ENCODE peak calls at places on chromosomes 5 and 9, in seven cellular contexts. N, G, S, O, M, I and H are unnamed samples.

GRCh38 chr9:99859395-99859980 is 37.8 kb downstream of the NR4A3 start:
- DNase-seq in N (no peak), G (no peak), S (peak), O (no peak), M (no peak), I (no peak), H (no peak)

GRCh38 chr9:112891521-112891920 is 845 bp upstream of the SLC46A2 start:
- DNase-seq in N (no peak), G (no peak), S (no peak), O (no peak), M (no peak), I (no peak), H (no peak)

GRCh38 chr5:11319851-11320580 is 559.0 kb upstream of the DAP start:
- DNase-seq in N (no peak), G (peak), S (no peak), O (no peak), M (no peak), I (peak), H (no peak)

GRCh38 chr9:15276328-15276969 is 30.6 kb downstream of the TTC39B start:
- DNase-seq in N (no peak), G (no peak), S (no peak), O (no peak), M (no peak), I (no peak), H (no peak)

GRCh38 chr5:157230610-157231009 is 35.3 kb upstream of the CYFIP2 start:
- DNase-seq in N (no peak), G (no peak), S (no peak), O (no peak), M (no peak), I (no peak), H (no peak)

GRCh38 chr9:107548298-107549142 is 59.0 kb upstream of the KLF4 start:
- DNase-seq in N (peak), G (peak), S (no peak), O (peak), M (peak), I (peak), H (no peak)

GRCh38 chr5:96331210-96331609 is 101.8 kb downstream of the PCSK1 start:
- DNase-seq in N (no peak), G (peak), S (no peak), O (peak), M (no peak), I (no peak), H (no peak)

GRCh38 chr5:56632199-56632598 is 183.2 kb upstream of the MAP3K1 start:
- DNase-seq in N (no peak), G (no peak), S (no peak), O (no peak), M (no peak), I (no peak), H (no peak)

GRCh38 chr9:94656190-94656589 is 16.9 kb upstream of the FBP1 start:
- DNase-seq in N (no peak), G (peak), S (no peak), O (no peak), M (no peak), I (no peak), H (peak)

GRCh38 chr5:79535477-79536192 is 21.7 kb upstream of the HOMER1 start:
- DNase-seq in N (no peak), G (peak), S (no peak), O (no peak), M (no peak), I (no peak), H (no peak)

GRCh38 chr9:113542016-113542415 is 78.5 kb downstream of the RGS3 start:
- DNase-seq in N (peak), G (no peak), S (no peak), O (no peak), M (no peak), I (no peak), H (no peak)

GRCh38 chr9:110320651-110321050 is 17.0 kb downstream of the TXNDC8 start:
- DNase-seq in N (no peak), G (peak), S (no peak), O (no peak), M (no peak), I (no peak), H (no peak)

GRCh38 chr5:43701227-43701626 is 98.2 kb downstream of the NNT start:
- DNase-seq in N (no peak), G (no peak), S (no peak), O (no peak), M (no peak), I (no peak), H (no peak)

GRCh38 chr9:120702075-120702474 is 12.2 kb downstream of the MEGF9 start:
- DNase-seq in N (no peak), G (no peak), S (no peak), O (no peak), M (no peak), I (no peak), H (no peak)

GRCh38 chr5:42514759-42515158 is 91.5 kb downstream of the GHR start:
- DNase-seq in N (no peak), G (no peak), S (no peak), O (no peak), M (no peak), I (no peak), H (no peak)

GRCh38 chr9:135509458-135509857 is 9.0 kb downstream of the MRPS2 start:
- DNase-seq in N (no peak), G (no peak), S (no peak), O (no peak), M (no peak), I (no peak), H (no peak)

GRCh38 chr5:142014911-142015584 is 2.2 kb upstream of the GNPDA1 start:
- DNase-seq in N (no peak), G (peak), S (no peak), O (peak), M (no peak), I (peak), H (no peak)

GRCh38 chr9:105138306-105138801 is 106.1 kb upstream of the SLC44A1 start:
- DNase-seq in N (no peak), G (peak), S (no peak), O (peak), M (peak), I (no peak), H (no peak)

GRCh38 chr5:157761690-157762611 is 18.4 kb downstream of the LSM11 start:
- DNase-seq in N (no peak), G (peak), S (no peak), O (peak), M (no peak), I (peak), H (no peak)

GRCh38 chr5:318341-318897 is 3.1 kb upstream of the AHRR start:
- DNase-seq in N (no peak), G (peak), S (no peak), O (peak), M (no peak), I (no peak), H (no peak)

GRCh38 chr5:180640301-180640764 is 9.1 kb downstream of the FLT4 start:
- DNase-seq in N (no peak), G (no peak), S (no peak), O (no peak), M (no peak), I (no peak), H (no peak)

GRCh38 chr9:86721843-86722705 is 225.2 kb downstream of the GAS1 start:
- DNase-seq in N (peak), G (peak), S (no peak), O (peak), M (peak), I (peak), H (no peak)

GRCh38 chr9:77433675-77434445 is 214.3 kb downstream of the GNA14 start:
- DNase-seq in N (no peak), G (peak), S (peak), O (peak), M (peak), I (peak), H (no peak)

GRCh38 chr9:89564257-89564878 is 40.4 kb upstream of the GADD45G start:
- DNase-seq in N (no peak), G (no peak), S (no peak), O (no peak), M (no peak), I (peak), H (no peak)

GRCh38 chr5:173392172-173392571 is 64.0 kb upstream of the STC2 start:
- DNase-seq in N (no peak), G (no peak), S (no peak), O (no peak), M (no peak), I (no peak), H (no peak)

GRCh38 chr9:5402217-5402616 is 35.5 kb downstream of the PLGRKT start:
- DNase-seq in N (no peak), G (no peak), S (no peak), O (no peak), M (no peak), I (no peak), H (no peak)

GRCh38 chr9:135813671-135814290 is 93.6 kb downstream of the CAMSAP1 start:
- DNase-seq in N (peak), G (no peak), S (no peak), O (no peak), M (no peak), I (no peak), H (no peak)

GRCh38 chr5:67089200-67089725 is 107.3 kb downstream of the CD180 start:
- DNase-seq in N (no peak), G (peak), S (no peak), O (peak), M (no peak), I (no peak), H (no peak)

GRCh38 chr9:96031366-96031824 is 155.9 kb downstream of the ERCC6L2 start:
- DNase-seq in N (peak), G (peak), S (no peak), O (no peak), M (no peak), I (no peak), H (no peak)

GRCh38 chr5:125868035-125868434 is 555.2 kb upstream of the GRAMD2B start:
- DNase-seq in N (no peak), G (no peak), S (no peak), O (peak), M (no peak), I (no peak), H (no peak)

GRCh38 chr5:103174147-103174546 is 54.0 kb downstream of the PPIP5K2 start:
- DNase-seq in N (no peak), G (peak), S (no peak), O (no peak), M (no peak), I (no peak), H (no peak)

GRCh38 chr5:111757582-111758283 is 739 bp upstream of the NREP start:
- DNase-seq in N (peak), G (peak), S (peak), O (peak), M (peak), I (peak), H (peak)

GRCh38 chr5:1311443-1312055 is 16.7 kb upstream of the TERT start:
- DNase-seq in N (peak), G (no peak), S (no peak), O (no peak), M (no peak), I (no peak), H (peak)

GRCh38 chr5:142900926-142901325 is 130.7 kb downstream of the ARHGAP26 start:
- DNase-seq in N (no peak), G (peak), S (no peak), O (peak), M (no peak), I (peak), H (no peak)

GRCh38 chr5:88407341-88407740 is 138.7 kb upstream of the TMEM161B start:
- DNase-seq in N (no peak), G (no peak), S (no peak), O (no peak), M (no peak), I (no peak), H (no peak)

GRCh38 chr9:124522121-124523098 is 15.2 kb upstream of the NR5A1 start:
- DNase-seq in N (no peak), G (no peak), S (no peak), O (no peak), M (no peak), I (no peak), H (no peak)

GRCh38 chr9:136546697-136547481 is 1.0 kb upstream of the NOTCH1 start:
- DNase-seq in N (peak), G (peak), S (no peak), O (no peak), M (peak), I (peak), H (peak)

GRCh38 chr5:134119720-134120119 is 5.2 kb downstream of the TCF7 start:
- DNase-seq in N (no peak), G (no peak), S (no peak), O (no peak), M (no peak), I (no peak), H (no peak)

DNA sequence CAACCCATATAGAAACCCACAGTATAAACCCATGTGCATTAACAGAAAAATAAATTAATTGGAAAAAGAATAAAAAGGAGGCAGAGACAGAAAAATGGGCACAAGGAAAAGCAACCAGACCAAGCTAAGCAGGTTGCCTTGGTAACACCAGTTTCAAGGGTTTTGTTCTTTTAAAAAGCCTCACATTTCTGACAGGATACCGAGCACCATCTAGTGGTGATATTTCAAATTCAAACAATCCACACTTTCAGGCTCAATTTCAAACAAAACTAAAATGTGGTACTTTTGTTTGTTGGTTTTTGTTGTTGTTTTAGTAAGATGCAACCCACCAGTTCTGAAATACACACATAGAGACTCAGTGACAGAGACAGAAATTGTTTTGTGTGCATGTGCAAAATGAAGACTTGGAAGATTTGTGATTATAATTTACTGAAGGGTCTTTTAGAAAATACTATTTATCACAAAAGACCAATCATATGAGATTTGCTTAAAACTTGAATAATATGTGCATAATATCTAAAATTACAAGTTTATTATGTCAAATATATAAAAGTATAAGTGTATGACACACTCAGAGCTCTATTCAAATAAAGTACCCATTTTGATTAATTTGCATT is 318.2 kb downstream of the SLCO4C1 start:
- DNase-seq in N (no peak), G (peak), S (no peak), O (peak), M (no peak), I (peak), H (no peak)
- TF ChIP-seq CTCF in N (peak), G (peak), S (peak), O (peak), M (no peak), I (peak), H (no peak)

GRCh38 chr5:169650701-169651331 is 13.7 kb downstream of the DOCK2 start:
- DNase-seq in N (no peak), G (peak), S (no peak), O (peak), M (no peak), I (no peak), H (no peak)

GRCh38 chr5:169651526-169651925 is 14.5 kb downstream of the DOCK2 start:
- DNase-seq in N (no peak), G (no peak), S (no peak), O (no peak), M (no peak), I (no peak), H (no peak)

GRCh38 chr5:169655353-169655752 is 18.3 kb downstream of the DOCK2 start:
- DNase-seq in N (no peak), G (no peak), S (no peak), O (no peak), M (no peak), I (no peak), H (no peak)

GRCh38 chr5:169649486-169649885 is 12.4 kb downstream of the DOCK2 start:
- DNase-seq in N (no peak), G (no peak), S (no peak), O (no peak), M (no peak), I (no peak), H (no peak)

GRCh38 chr5:169652057-169652456 is 15.0 kb downstream of the DOCK2 start:
- DNase-seq in N (no peak), G (no peak), S (no peak), O (no peak), M (no peak), I (no peak), H (no peak)
- TF ChIP-seq CTCF in N (no peak), G (no peak), S (no peak), O (no peak), M (no peak), I (no peak), H (no peak)

GRCh38 chr9:25600501-25600900 is 77.7 kb downstream of the TUSC1 start:
- DNase-seq in N (no peak), G (no peak), S (no peak), O (no peak), M (no peak), I (no peak), H (no peak)

GRCh38 chr9:25603106-25603505 is 75.1 kb downstream of the TUSC1 start:
- DNase-seq in N (no peak), G (no peak), S (no peak), O (no peak), M (no peak), I (no peak), H (no peak)

DNA sequence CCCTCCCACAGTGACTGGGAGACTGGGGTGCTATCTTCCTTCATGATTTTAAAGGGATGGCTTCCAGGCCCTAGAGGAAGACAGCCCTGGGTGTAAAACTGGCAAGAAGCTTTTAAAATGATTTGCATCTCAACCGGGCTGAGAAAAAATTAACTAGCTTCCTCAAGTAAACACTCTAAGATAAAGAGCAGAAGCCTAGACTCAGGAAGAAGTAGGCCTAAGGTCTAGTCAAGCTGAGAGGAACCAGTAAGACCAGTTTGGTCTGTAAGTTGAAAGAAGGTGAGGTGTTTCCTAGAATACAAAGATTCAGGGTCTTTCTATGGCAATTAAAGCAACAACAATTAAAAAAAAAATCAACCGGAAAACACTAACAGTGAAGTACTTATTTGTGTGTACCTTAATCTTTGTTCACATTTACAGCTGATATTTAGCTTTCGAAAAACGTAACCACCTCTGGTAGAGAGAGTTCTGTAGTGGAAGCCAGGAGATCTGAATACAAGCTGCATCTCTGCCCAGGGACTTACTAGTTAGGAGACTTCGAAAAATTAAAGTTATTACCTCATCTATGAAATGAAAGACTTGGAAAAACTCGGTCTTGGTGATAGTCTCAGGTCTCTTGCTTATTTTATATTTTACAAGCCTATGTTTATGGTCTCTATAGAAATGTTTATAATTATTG is 75.7 kb downstream of the TUSC1 start:
- DNase-seq in N (no peak), G (no peak), S (no peak), O (no peak), M (no peak), I (no peak), H (no peak)
- TF ChIP-seq CTCF in N (no peak), G (no peak), S (no peak), O (no peak), M (no peak), I (no peak), H (no peak)

GRCh38 chr9:69745716-69746538 is 13.9 kb downstream of the PTAR1 start:
- DNase-seq in N (no peak), G (peak), S (no peak), O (no peak), M (no peak), I (peak), H (no peak)
- TF ChIP-seq CTCF in N (no peak), G (peak), S (no peak), O (peak), M (no peak), I (no peak), H (no peak)